ENCODE peak calls at places on chromosomes 11 and 22, in six cellular contexts. One of them, this sample, is unnamed.

GRCh38 chr11:29009426-29009825 is 901.2 kb downstream of the METTL15 start:
- DNase-seq in lower lobe of right lung: no peak
- DNase-seq in mammary epithelial cell: no peak
- DNase-seq in fibroblast of lung: no peak
- DNase-seq in GM23338: no peak
- DNase-seq in A549: no peak
- DNase-seq in this sample: no peak

GRCh38 chr11:133134561-133135173 is 397.6 kb downstream of the OPCML start:
- DNase-seq in A549: peak; percentile 8
- DNase-seq in lower lobe of right lung: peak; percentile 67
- DNase-seq in mammary epithelial cell: peak; percentile 40
- DNase-seq in GM23338: peak; percentile 90
- DNase-seq in fibroblast of lung: peak; percentile 12
- DNase-seq in this sample: peak; percentile 21

GRCh38 chr11:530960-531825 is 4.2 kb downstream of the HRAS start:
- DNase-seq in GM23338: no peak
- DNase-seq in fibroblast of lung: no peak
- DNase-seq in mammary epithelial cell: no peak
- DNase-seq in lower lobe of right lung: no peak
- DNase-seq in A549: no peak
- DNase-seq in this sample: no peak

GRCh38 chr11:86999859-87000753 is 37.6 kb upstream of the TMEM135 start:
- DNase-seq in mammary epithelial cell: peak; percentile 35
- DNase-seq in GM23338: peak; percentile 25
- DNase-seq in fibroblast of lung: no peak
- DNase-seq in lower lobe of right lung: no peak
- DNase-seq in A549: no peak
- DNase-seq in this sample: peak; percentile 42

GRCh38 chr11:27754035-27755017 is 54.1 kb upstream of the BDNF start:
- DNase-seq in lower lobe of right lung: no peak
- DNase-seq in A549: no peak
- DNase-seq in GM23338: no peak
- DNase-seq in fibroblast of lung: no peak
- DNase-seq in mammary epithelial cell: no peak
- DNase-seq in this sample: no peak

GRCh38 chr11:12205330-12205729 is 94.9 kb downstream of the MICAL2 start:
- DNase-seq in lower lobe of right lung: no peak
- DNase-seq in fibroblast of lung: peak; percentile 46
- DNase-seq in GM23338: no peak
- DNase-seq in A549: no peak
- DNase-seq in mammary epithelial cell: no peak
- DNase-seq in this sample: no peak

GRCh38 chr11:119774180-119774763 is 45.3 kb upstream of the NECTIN1 start:
- DNase-seq in fibroblast of lung: peak; percentile 25
- DNase-seq in lower lobe of right lung: no peak
- DNase-seq in A549: no peak
- DNase-seq in mammary epithelial cell: peak; percentile 29
- DNase-seq in GM23338: peak; percentile 83
- DNase-seq in this sample: peak; percentile 65

GRCh38 chr11:614583-615452 is 932 bp downstream of the IRF7 start:
- DNase-seq in A549: no peak
- DNase-seq in GM23338: no peak
- DNase-seq in lower lobe of right lung: no peak
- DNase-seq in mammary epithelial cell: peak; percentile 24
- DNase-seq in fibroblast of lung: no peak
- DNase-seq in this sample: no peak

GRCh38 chr11:46918087-46918751 is at the start of gene LRP4:
- DNase-seq in mammary epithelial cell: no peak
- DNase-seq in lower lobe of right lung: no peak
- DNase-seq in GM23338: peak; percentile 73
- DNase-seq in A549: peak; percentile 70
- DNase-seq in fibroblast of lung: peak; percentile 21
- DNase-seq in this sample: peak; percentile 70

GRCh38 chr22:33883561-33883960 is 36.7 kb downstream of the LARGE1 start:
- DNase-seq in lower lobe of right lung: no peak
- DNase-seq in A549: no peak
- DNase-seq in mammary epithelial cell: peak; percentile 34
- DNase-seq in fibroblast of lung: no peak
- DNase-seq in GM23338: no peak
- DNase-seq in this sample: peak; percentile 38

GRCh38 chr11:11618973-11619435 is 2.8 kb downstream of the GALNT18 start:
- DNase-seq in mammary epithelial cell: no peak
- DNase-seq in GM23338: peak; percentile 52
- DNase-seq in lower lobe of right lung: no peak
- DNase-seq in fibroblast of lung: no peak
- DNase-seq in A549: peak; percentile 58
- DNase-seq in this sample: no peak

GRCh38 chr11:18617688-18618340 is 16.3 kb downstream of the SPTY2D1 start:
- DNase-seq in fibroblast of lung: peak; percentile 58
- DNase-seq in GM23338: no peak
- DNase-seq in lower lobe of right lung: no peak
- DNase-seq in A549: no peak
- DNase-seq in mammary epithelial cell: no peak
- DNase-seq in this sample: no peak

GRCh38 chr22:50320671-50321325 is 6.0 kb downstream of the DENND6B start:
- DNase-seq in fibroblast of lung: no peak
- DNase-seq in mammary epithelial cell: no peak
- DNase-seq in GM23338: no peak
- DNase-seq in lower lobe of right lung: no peak
- DNase-seq in A549: no peak
- DNase-seq in this sample: no peak

GRCh38 chr11:132451942-132452601 is 1080.2 kb downstream of the OPCML start:
- DNase-seq in lower lobe of right lung: no peak
- DNase-seq in A549: no peak
- DNase-seq in GM23338: peak; percentile 61
- DNase-seq in mammary epithelial cell: no peak
- DNase-seq in fibroblast of lung: no peak
- DNase-seq in this sample: no peak

GRCh38 chr11:57761301-57762234 is at the start of gene CTNND1:
- DNase-seq in A549: peak; percentile 99
- DNase-seq in GM23338: peak; percentile 98
- DNase-seq in fibroblast of lung: peak; percentile 99
- DNase-seq in mammary epithelial cell: peak; percentile 97
- DNase-seq in lower lobe of right lung: peak; percentile 83
- DNase-seq in this sample: peak; percentile 98

GRCh38 chr11:75028321-75029097 is 39.8 kb downstream of the NEU3 start:
- DNase-seq in lower lobe of right lung: no peak
- DNase-seq in fibroblast of lung: peak; percentile 16
- DNase-seq in A549: no peak
- DNase-seq in mammary epithelial cell: no peak
- DNase-seq in GM23338: no peak
- DNase-seq in this sample: no peak

GRCh38 chr11:125626381-125626950 is 1.5 kb downstream of the CHEK1 start:
- DNase-seq in A549: peak; percentile 11
- DNase-seq in lower lobe of right lung: no peak
- DNase-seq in fibroblast of lung: no peak
- DNase-seq in mammary epithelial cell: no peak
- DNase-seq in GM23338: peak; percentile 93
- DNase-seq in this sample: no peak

GRCh38 chr11:63738720-63739360 is 29.7 kb downstream of the ZFTA start:
- DNase-seq in fibroblast of lung: peak; percentile 89
- DNase-seq in mammary epithelial cell: peak; percentile 58
- DNase-seq in lower lobe of right lung: peak; percentile 69
- DNase-seq in A549: peak; percentile 35
- DNase-seq in GM23338: peak; percentile 87
- DNase-seq in this sample: peak; percentile 47

GRCh38 chr22:29098296-29098695 is 25.5 kb downstream of the KREMEN1 start:
- DNase-seq in A549: no peak
- DNase-seq in mammary epithelial cell: no peak
- DNase-seq in lower lobe of right lung: no peak
- DNase-seq in GM23338: no peak
- DNase-seq in fibroblast of lung: no peak
- DNase-seq in this sample: no peak

GRCh38 chr11:69939551-69940245 is 120.5 kb upstream of the FGF3 start:
- DNase-seq in A549: no peak
- DNase-seq in fibroblast of lung: peak; percentile 69
- DNase-seq in GM23338: no peak
- DNase-seq in lower lobe of right lung: peak; percentile 64
- DNase-seq in mammary epithelial cell: no peak
- DNase-seq in this sample: no peak

GRCh38 chr11:77506857-77507256 is 33.0 kb upstream of the PAK1 start:
- DNase-seq in A549: no peak
- DNase-seq in GM23338: no peak
- DNase-seq in mammary epithelial cell: peak; percentile 91
- DNase-seq in lower lobe of right lung: no peak
- DNase-seq in fibroblast of lung: no peak
- DNase-seq in this sample: peak; percentile 35

GRCh38 chr11:32792948-32793475 is 1.4 kb downstream of the CCDC73 start:
- DNase-seq in mammary epithelial cell: peak; percentile 28
- DNase-seq in A549: peak; percentile 31
- DNase-seq in lower lobe of right lung: no peak
- DNase-seq in GM23338: peak; percentile 71
- DNase-seq in fibroblast of lung: peak; percentile 42
- DNase-seq in this sample: peak; percentile 67

GRCh38 chr11:9210224-9210921 is 54.8 kb downstream of the DENND5A start:
- DNase-seq in GM23338: no peak
- DNase-seq in lower lobe of right lung: no peak
- DNase-seq in fibroblast of lung: no peak
- DNase-seq in mammary epithelial cell: no peak
- DNase-seq in A549: no peak
- DNase-seq in this sample: no peak

GRCh38 chr11:111229604-111230003 is 15.9 kb upstream of the POU2AF2 start:
- DNase-seq in GM23338: no peak
- DNase-seq in mammary epithelial cell: no peak
- DNase-seq in A549: no peak
- DNase-seq in fibroblast of lung: no peak
- DNase-seq in lower lobe of right lung: no peak
- DNase-seq in this sample: no peak

GRCh38 chr11:119421351-119421750 is 1.6 kb downstream of the THY1 start:
- DNase-seq in GM23338: peak; percentile 70
- DNase-seq in fibroblast of lung: peak; percentile 18
- DNase-seq in lower lobe of right lung: no peak
- DNase-seq in A549: no peak
- DNase-seq in mammary epithelial cell: no peak
- DNase-seq in this sample: no peak

GRCh38 chr11:57818812-57819211 is 57.2 kb downstream of the CTNND1 start:
- DNase-seq in A549: no peak
- DNase-seq in GM23338: no peak
- DNase-seq in fibroblast of lung: no peak
- DNase-seq in mammary epithelial cell: no peak
- DNase-seq in lower lobe of right lung: no peak
- DNase-seq in this sample: no peak

GRCh38 chr22:31055322-31056159 is 25.6 kb upstream of the SMTN start:
- DNase-seq in lower lobe of right lung: peak; percentile 92
- DNase-seq in A549: peak; percentile 92
- DNase-seq in GM23338: peak; percentile 60
- DNase-seq in mammary epithelial cell: peak; percentile 96
- DNase-seq in fibroblast of lung: peak; percentile 99
- DNase-seq in this sample: peak; percentile 80

GRCh38 chr11:46436113-46436512 is 44.5 kb upstream of the CHRM4 start:
- DNase-seq in mammary epithelial cell: no peak
- DNase-seq in A549: no peak
- DNase-seq in lower lobe of right lung: no peak
- DNase-seq in GM23338: no peak
- DNase-seq in fibroblast of lung: no peak
- DNase-seq in this sample: no peak

GRCh38 chr11:110355011-110355744 is 58.8 kb upstream of the RDX start:
- DNase-seq in mammary epithelial cell: no peak
- DNase-seq in lower lobe of right lung: no peak
- DNase-seq in A549: no peak
- DNase-seq in GM23338: peak; percentile 25
- DNase-seq in fibroblast of lung: no peak
- DNase-seq in this sample: peak; percentile 44

GRCh38 chr22:24593810-24594568 is 1.1 kb upstream of the LRRC75B start:
- DNase-seq in lower lobe of right lung: no peak
- DNase-seq in fibroblast of lung: no peak
- DNase-seq in GM23338: no peak
- DNase-seq in mammary epithelial cell: no peak
- DNase-seq in A549: no peak
- DNase-seq in this sample: no peak

GRCh38 chr22:35614404-35614803 is 2.7 kb downstream of the MB start:
- DNase-seq in mammary epithelial cell: no peak
- DNase-seq in lower lobe of right lung: no peak
- DNase-seq in A549: no peak
- DNase-seq in GM23338: no peak
- DNase-seq in fibroblast of lung: no peak
- DNase-seq in this sample: no peak
- H3K4me3 ChIP-seq in mammary epithelial cell: no peak overlapping the region
- H3K4me3 ChIP-seq in lower lobe of right lung: no peak overlapping the region
- H3K4me3 ChIP-seq in A549: no peak overlapping the region
- H3K4me3 ChIP-seq in GM23338: no peak overlapping the region
- H3K4me3 ChIP-seq in fibroblast of lung: no peak overlapping the region
- H3K4me3 ChIP-seq in this sample: no peak overlapping the region

GRCh38 chr22:46580940-46581579 is 39.1 kb upstream of the GRAMD4 start:
- DNase-seq in GM23338: no peak
- DNase-seq in mammary epithelial cell: no peak
- DNase-seq in lower lobe of right lung: peak; percentile 28
- DNase-seq in fibroblast of lung: no peak
- DNase-seq in A549: no peak
- DNase-seq in this sample: no peak
- H3K4me1 ChIP-seq in GM23338: peaks cover 18% of the 10 kb centered on the region
- H3K4me1 ChIP-seq in mammary epithelial cell: peaks cover 33% of the 10 kb centered on the region
- H3K4me1 ChIP-seq in lower lobe of right lung: peaks cover 71% of the 10 kb centered on the region
- H3K4me1 ChIP-seq in fibroblast of lung: no peaks in the 10 kb centered on the region
- H3K4me1 ChIP-seq in A549: peaks cover 33% of the 10 kb centered on the region
- H3K4me1 ChIP-seq in this sample: no peaks in the 10 kb centered on the region

DNA sequence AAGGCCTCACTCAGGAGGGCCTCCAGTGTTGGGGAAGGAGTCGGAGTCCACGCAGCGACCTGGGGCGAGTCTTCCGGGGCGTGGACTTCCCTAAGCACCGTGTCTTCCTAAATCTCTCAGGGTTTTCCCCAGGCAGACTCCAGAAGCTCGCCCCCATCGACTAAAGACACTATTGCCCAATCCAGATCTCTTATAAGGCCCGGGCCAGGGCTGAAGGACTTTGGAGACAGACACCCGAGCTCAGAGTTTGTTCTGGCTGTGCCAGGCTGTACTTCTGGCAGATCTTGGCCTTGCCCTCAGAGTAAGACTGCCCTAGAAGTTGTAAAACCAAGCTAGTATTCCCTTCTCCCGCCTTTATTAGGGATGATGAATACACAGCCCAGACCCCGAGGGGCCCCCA is 191.4 kb downstream of the BUD13 start:
- DNase-seq in lower lobe of right lung: no peak
- DNase-seq in GM23338: peak; percentile 46
- DNase-seq in fibroblast of lung: no peak
- DNase-seq in A549: no peak
- DNase-seq in mammary epithelial cell: no peak
- DNase-seq in this sample: no peak
- H3K27ac ChIP-seq in lower lobe of right lung: no peak overlapping the region
- H3K27ac ChIP-seq in GM23338: no peak overlapping the region
- H3K27ac ChIP-seq in fibroblast of lung: no peak overlapping the region
- H3K27ac ChIP-seq in A549: no peak overlapping the region
- H3K27ac ChIP-seq in mammary epithelial cell: no peak overlapping the region
- H3K27ac ChIP-seq in this sample: no peak overlapping the region

DNA sequence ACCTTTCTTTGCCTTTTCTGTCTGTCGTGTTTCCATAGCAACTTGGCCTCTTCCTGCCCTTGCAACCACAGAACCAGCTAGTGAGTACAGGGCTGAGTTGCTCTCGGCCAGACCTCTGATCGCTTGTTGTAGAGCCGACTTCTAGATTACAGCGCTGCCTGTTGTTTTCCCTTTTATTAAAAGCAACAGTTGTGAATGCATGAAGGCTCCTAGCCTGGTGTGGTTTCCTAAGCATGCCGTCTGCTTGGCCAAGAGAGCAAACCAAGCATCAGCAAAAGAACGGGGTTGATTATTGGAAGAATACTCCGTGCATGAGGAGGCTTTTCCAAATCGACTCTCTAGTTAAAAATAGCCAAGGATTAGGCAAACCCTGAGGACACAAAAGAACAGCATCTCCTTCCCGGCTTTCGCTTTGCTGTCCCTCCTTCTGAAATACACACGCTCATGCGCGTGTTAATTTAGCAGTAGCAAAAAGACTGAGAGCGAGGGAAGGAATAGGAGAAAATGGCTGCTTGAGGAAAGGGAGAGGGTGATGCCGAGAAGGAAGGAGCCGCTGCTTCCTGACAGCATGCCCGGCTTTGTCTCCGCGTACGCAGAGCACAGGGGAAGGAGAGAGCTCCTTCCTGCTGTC is 71.5 kb upstream of the TTC12 start:
- DNase-seq in fibroblast of lung: peak; percentile 69
- DNase-seq in GM23338: peak; percentile 55
- DNase-seq in mammary epithelial cell: peak; percentile 39
- DNase-seq in A549: no peak
- DNase-seq in lower lobe of right lung: no peak
- DNase-seq in this sample: no peak
- H3K4me3 ChIP-seq in fibroblast of lung: peak overlapping the region; percentile 19
- H3K4me3 ChIP-seq in GM23338: no peak overlapping the region
- H3K4me3 ChIP-seq in mammary epithelial cell: no peak overlapping the region
- H3K4me3 ChIP-seq in A549: no peak overlapping the region
- H3K4me3 ChIP-seq in lower lobe of right lung: peak overlapping the region; percentile 41
- H3K4me3 ChIP-seq in this sample: no peak overlapping the region

This sample was measured in SJCRH30.